ENCODE peak calls at places on chromosomes 12 and 14, in six cellular contexts. O is cardiac fibroblast, A is body of pancreas, R is transverse colon, U is astrocyte of the cerebellum, X is fibroblast of mammary gland. C is an unnamed sample.

GRCh38 chr14:92340071-92340470 is 17.1 kb downstream of the SLC24A4 start:
- DNase-seq in O (no peak), A (no peak), R (no peak), U (no peak), X (no peak), C (no peak)

GRCh38 chr12:44774815-44775411 is 101.2 kb downstream of the NELL2 start:
- DNase-seq in O (peak; percentile 7), A (peak; percentile 44), R (peak; percentile 29), U (no peak), X (peak; percentile 18), C (peak; percentile 60)

GRCh38 chr12:11446372-11446771 is 51.0 kb upstream of the PRB2 start:
- DNase-seq in O (peak; percentile 8), A (no peak), R (no peak), U (no peak), X (no peak), C (no peak)

GRCh38 chr14:89911018-89911919 is 43.3 kb downstream of the EFCAB11 start:
- DNase-seq in O (peak; percentile 46), A (peak; percentile 17), R (peak; percentile 36), U (peak; percentile 66), X (peak; percentile 30), C (peak; percentile 8)

GRCh38 chr12:97968641-97969171 is 506.1 kb downstream of the RMST start:
- DNase-seq in O (no peak), A (no peak), R (no peak), U (no peak), X (no peak), C (no peak)

GRCh38 chr12:1131811-1132224 is 140.8 kb downstream of the ERC1 start:
- DNase-seq in O (no peak), A (peak; percentile 26), R (no peak), U (peak; percentile 69), X (no peak), C (peak; percentile 22)

GRCh38 chr12:110349521-110350151 is 53.9 kb downstream of the ANAPC7 start:
- DNase-seq in O (no peak), A (no peak), R (no peak), U (no peak), X (no peak), C (no peak)

GRCh38 chr14:72781476-72782181 is 112.3 kb downstream of the DPF3 start:
- DNase-seq in O (peak; percentile 86), A (no peak), R (no peak), U (peak; percentile 63), X (peak; percentile 67), C (peak; percentile 75)

GRCh38 chr12:114888928-114889327 is 205.0 kb upstream of the TBX3 start:
- DNase-seq in O (no peak), A (no peak), R (no peak), U (no peak), X (no peak), C (no peak)

GRCh38 chr12:113241191-113242017 is 20.1 kb downstream of the TPCN1 start:
- DNase-seq in O (peak; percentile 96), A (peak; percentile 59), R (peak; percentile 74), U (no peak), X (peak; percentile 82), C (peak; percentile 75)

GRCh38 chr14:50272498-50272897 is 39.5 kb downstream of the L2HGDH start:
- DNase-seq in O (no peak), A (no peak), R (no peak), U (no peak), X (no peak), C (no peak)

GRCh38 chr12:104473374-104473983 is 16.7 kb downstream of the CHST11 start:
- DNase-seq in O (no peak), A (no peak), R (no peak), U (no peak), X (no peak), C (no peak)

GRCh38 chr12:100473716-100474150 is at the start of gene NR1H4:
- DNase-seq in O (peak; percentile 6), A (no peak), R (no peak), U (peak; percentile 40), X (peak; percentile 62), C (no peak)

GRCh38 chr12:19657401-19657800 is 218.1 kb downstream of the AEBP2 start:
- DNase-seq in O (no peak), A (no peak), R (no peak), U (no peak), X (peak; percentile 8), C (no peak)

GRCh38 chr14:70064111-70064885 is 124.5 kb downstream of the SLC8A3 start:
- DNase-seq in O (no peak), A (no peak), R (no peak), U (no peak), X (no peak), C (no peak)

GRCh38 chr14:54676822-54677708 is 110.1 kb downstream of the SAMD4A start:
- DNase-seq in O (peak; percentile 95), A (no peak), R (no peak), U (peak; percentile 99), X (peak; percentile 97), C (peak; percentile 14)

GRCh38 chr14:103867523-103867953 is 20.2 kb upstream of the PPP1R13B start:
- DNase-seq in O (no peak), A (peak; percentile 83), R (peak; percentile 38), U (no peak), X (no peak), C (no peak)

GRCh38 chr14:68979021-68979721 is at the start of gene ACTN1:
- DNase-seq in O (peak; percentile 98), A (peak; percentile 93), R (peak; percentile 91), U (peak; percentile 94), X (peak; percentile 93), C (peak; percentile 95)

GRCh38 chr12:117885211-117885610 is 83.6 kb downstream of the KSR2 start:
- DNase-seq in O (no peak), A (no peak), R (no peak), U (no peak), X (no peak), C (no peak)

GRCh38 chr14:56268039-56268438 is 149.8 kb downstream of the PELI2 start:
- DNase-seq in O (peak; percentile 72), A (no peak), R (no peak), U (no peak), X (no peak), C (no peak)

GRCh38 chr12:27293463-27293862 is 39.2 kb upstream of the BMAL2 start:
- DNase-seq in O (peak; percentile 68), A (peak; percentile 77), R (peak; percentile 51), U (peak; percentile 38), X (peak; percentile 20), C (no peak)

GRCh38 chr12:41910578-41911331 is 233.9 kb downstream of the GXYLT1 start:
- DNase-seq in O (no peak), A (no peak), R (no peak), U (no peak), X (no peak), C (no peak)

DNA sequence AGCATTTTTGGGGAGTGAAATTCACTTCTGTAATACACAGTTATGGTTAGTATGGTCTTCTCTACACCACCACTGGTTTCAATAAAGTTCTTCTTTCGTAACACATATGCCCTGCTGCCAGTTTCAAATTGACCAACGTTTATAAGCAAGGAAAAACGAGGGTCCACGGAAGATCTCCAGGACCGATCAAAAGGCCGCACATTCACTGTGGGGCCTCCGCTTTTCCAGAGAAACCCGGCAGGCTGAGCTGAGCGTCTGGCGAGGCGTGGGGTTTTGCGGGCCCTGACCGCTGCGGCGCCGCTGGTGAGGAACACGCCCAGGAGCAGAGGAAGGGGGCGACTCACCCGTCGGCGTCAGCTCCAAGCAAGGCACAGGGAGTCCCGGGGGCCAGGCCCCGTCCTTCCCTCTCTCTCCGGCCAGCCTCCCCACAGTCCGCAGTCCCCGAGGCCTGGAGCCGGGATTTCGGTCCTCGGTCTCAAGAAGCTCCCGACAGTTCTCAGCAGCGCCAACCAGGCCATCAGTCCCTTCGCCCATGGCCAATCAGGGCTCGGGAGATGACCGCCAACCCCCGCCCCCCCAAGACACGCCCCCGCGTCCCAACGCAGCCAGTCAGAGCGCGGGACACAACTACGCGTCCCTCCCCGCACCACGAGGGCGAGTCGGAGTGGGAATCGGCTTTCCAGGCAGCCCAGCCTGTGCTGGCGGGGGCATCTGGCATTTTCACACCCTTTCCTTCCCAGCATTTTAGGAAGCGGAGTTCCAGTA is at the start of gene MTERF2:
- DNase-seq in O (peak; percentile 94), A (peak; percentile 93), R (peak; percentile 92), U (peak; percentile 80), X (peak; percentile 90), C (peak; percentile 93)
- TF ChIP-seq CTCF in O (peak; percentile 5), A (no peak), R (no peak), U (no peak), X (no peak), C (no peak)

GRCh38 chr14:76810525-76810924 is 2.2 kb downstream of the ANGEL1 start:
- DNase-seq in O (no peak), A (no peak), R (no peak), U (no peak), X (no peak), C (no peak)
- TF ChIP-seq CTCF in O (no peak), A (no peak), R (no peak), U (no peak), X (no peak), C (no peak)

GRCh38 chr12:53478865-53479264 is 20.4 kb downstream of the MAP3K12 start:
- DNase-seq in O (peak; percentile 58), A (no peak), R (no peak), U (no peak), X (peak; percentile 55), C (no peak)

GRCh38 chr12:53474077-53474476 is 22.2 kb downstream of the PCBP2 start:
- DNase-seq in O (no peak), A (no peak), R (no peak), U (no peak), X (no peak), C (no peak)

GRCh38 chr12:53479314-53479713 is 19.9 kb downstream of the MAP3K12 start:
- DNase-seq in O (no peak), A (no peak), R (no peak), U (no peak), X (no peak), C (no peak)

GRCh38 chr12:53474819-53475218 is 22.9 kb downstream of the PCBP2 start:
- DNase-seq in O (no peak), A (no peak), R (no peak), U (no peak), X (no peak), C (no peak)

DNA sequence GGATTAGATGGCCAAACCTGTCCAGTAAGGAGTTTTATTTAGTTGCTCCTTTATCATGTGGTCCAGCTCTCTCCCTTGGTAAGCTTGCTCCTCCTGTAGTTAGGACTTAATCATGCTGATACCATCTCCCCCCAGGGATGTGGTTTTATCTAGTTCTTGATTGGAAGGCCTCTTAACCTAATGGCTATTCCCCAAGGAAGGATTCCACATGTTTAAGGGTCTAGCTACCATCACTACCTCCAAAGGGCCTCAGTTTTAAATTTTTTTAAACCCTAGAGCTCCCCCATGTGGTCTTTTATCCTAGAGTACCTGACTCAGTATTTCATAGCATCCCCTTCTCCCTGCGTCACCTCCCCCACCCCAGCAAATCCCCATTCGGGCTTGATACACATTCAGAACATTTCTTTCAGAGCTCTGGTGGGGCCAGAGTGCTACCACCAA is 22.5 kb downstream of the MAP3K12 start:
- DNase-seq in O (peak; percentile 52), A (no peak), R (no peak), U (no peak), X (peak; percentile 66), C (no peak)
- TF ChIP-seq CTCF in O (peak; percentile 28), A (no peak), R (no peak), U (peak; percentile 33), X (peak; percentile 37), C (no peak)

DNA sequence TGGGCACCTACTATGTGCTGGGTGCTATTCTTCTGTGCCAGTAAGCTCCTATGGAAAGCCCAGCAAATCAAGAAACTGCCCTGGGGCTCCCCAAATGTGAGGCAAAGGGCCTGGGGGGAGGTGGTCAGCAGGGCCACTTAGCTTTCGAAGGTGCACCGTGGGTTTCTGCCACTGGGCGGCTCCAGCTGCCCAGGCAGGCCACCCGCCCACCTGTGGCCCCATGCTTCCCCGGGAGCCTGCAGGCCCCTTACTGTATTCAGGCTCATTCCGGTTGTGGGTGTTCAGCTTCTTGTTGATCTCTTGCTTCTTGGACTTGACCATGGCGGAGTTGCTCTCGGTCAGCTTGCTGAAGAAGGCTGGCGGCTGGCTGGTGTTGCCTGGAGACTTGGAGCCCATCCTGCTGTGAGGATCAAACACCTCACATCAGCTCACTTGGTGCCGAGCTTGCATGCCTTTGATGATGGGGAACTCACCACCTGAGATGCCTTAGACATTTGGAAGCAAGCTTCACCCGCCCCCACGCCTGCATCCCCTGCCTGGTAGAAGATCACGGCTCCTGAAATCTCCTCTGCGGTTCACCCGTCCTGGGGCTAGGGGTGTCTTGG is 37.3 kb downstream of the RFLNA start:
- DNase-seq in O (no peak), A (no peak), R (no peak), U (no peak), X (no peak), C (peak; percentile 41)
- TF ChIP-seq CTCF in O (peak; percentile 35), A (no peak), R (no peak), U (peak; percentile 32), X (peak; percentile 30), C (peak; percentile 45)

C was measured in Calu3.